ENCODE peak calls at places on chromosomes 5 and 9, in ten cellular contexts. P, U, F, I, M, Y, L, X, Z and Q are unnamed samples.

GRCh38 chr5:174190073-174190675 is 144.7 kb downstream of the NSG2 start:
- DNase-seq in Y (no peak), Z (no peak), X (no peak), F (no peak), M (no peak), P (no peak), U (no peak), I (no peak), L (peak), Q (no peak)

GRCh38 chr5:173653822-173654523 is 37.5 kb upstream of the BOD1 start:
- DNase-seq in X (no peak), L (peak), I (no peak), P (no peak), U (no peak), M (no peak), Y (no peak), Z (no peak), F (no peak), Q (no peak)

GRCh38 chr9:137225701-137226331 is 842 bp downstream of the CYSRT1 start:
- DNase-seq in X (no peak), I (no peak), Y (no peak), M (no peak), U (no peak), L (no peak), F (no peak), Z (no peak), P (no peak), Q (no peak)

GRCh38 chr5:14706615-14707021 is 42.1 kb downstream of the OTULIN start:
- DNase-seq in P (no peak), L (no peak), M (no peak), Y (no peak), U (no peak), Z (no peak), X (no peak), F (no peak), I (no peak), Q (no peak)

GRCh38 chr5:76927961-76928360 is 24.9 kb upstream of the CRHBP start:
- DNase-seq in F (no peak), Y (no peak), X (no peak), U (no peak), M (no peak), L (no peak), Z (no peak), I (no peak), P (no peak), Q (no peak)

GRCh38 chr5:112757468-112758208 is 20.0 kb downstream of the APC start:
- DNase-seq in P (no peak), Y (no peak), Z (peak), U (no peak), L (no peak), I (peak), X (no peak), F (no peak), M (no peak), Q (peak)

GRCh38 chr5:134000696-134001453 is 3.9 kb downstream of the VDAC1 start:
- DNase-seq in U (no peak), F (no peak), L (no peak), X (no peak), Z (no peak), M (no peak), P (no peak), Y (peak), I (no peak), Q (no peak)

GRCh38 chr9:18611946-18612345 is 138.0 kb downstream of the ADAMTSL1 start:
- DNase-seq in Z (no peak), M (no peak), X (no peak), U (no peak), P (no peak), I (no peak), F (no peak), L (no peak), Y (no peak), Q (no peak)

GRCh38 chr9:91186311-91187101 is 175.2 kb downstream of the AUH start:
- DNase-seq in U (no peak), Z (no peak), M (no peak), L (no peak), F (peak), X (no peak), Y (no peak), P (no peak), I (peak), Q (no peak)

GRCh38 chr5:42974546-42974945 is 65.6 kb downstream of the ANXA2R start:
- DNase-seq in Y (no peak), P (no peak), L (no peak), U (no peak), M (no peak), I (no peak), Z (no peak), F (no peak), X (no peak), Q (no peak)

GRCh38 chr5:150078802-150079654 is 7.3 kb downstream of the CSF1R start:
- DNase-seq in M (no peak), P (peak), F (no peak), Y (no peak), U (no peak), Z (no peak), I (no peak), L (no peak), X (no peak), Q (no peak)

GRCh38 chr5:665956-666711 is 27.0 kb downstream of the TPPP start:
- DNase-seq in X (no peak), U (no peak), Y (peak), F (no peak), L (peak), I (no peak), M (no peak), Z (no peak), P (peak), Q (no peak)

GRCh38 chr9:133058550-133059320 is 3.0 kb upstream of the CEL start:
- DNase-seq in X (no peak), P (no peak), I (no peak), F (no peak), Y (peak), Z (no peak), U (no peak), L (no peak), M (no peak), Q (no peak)

GRCh38 chr5:25694805-25695204 is 1050.0 kb upstream of the CDH10 start:
- DNase-seq in M (no peak), P (no peak), Z (no peak), F (no peak), I (no peak), X (no peak), Y (no peak), U (no peak), L (no peak), Q (no peak)

GRCh38 chr5:1801061-1801953 is at the start of gene NDUFS6:
- DNase-seq in X (no peak), L (peak), Z (peak), U (peak), P (peak), M (peak), I (peak), F (peak), Y (no peak), Q (peak)
- TF ChIP-seq CTCF in X (no peak), L (no peak), Z (no peak), U (no peak), P (no peak), M (peak), I (no peak), F (no peak), Y (peak), Q (no peak)

GRCh38 chr5:172646716-172647285 is 5.7 kb downstream of the NEURL1B start:
- DNase-seq in L (no peak), M (no peak), U (no peak), P (no peak), Y (no peak), I (no peak), F (peak), Z (peak), X (no peak), Q (no peak)
- TF ChIP-seq CTCF in L (peak), M (peak), U (peak), P (peak), Y (peak), I (no peak), F (peak), Z (peak), X (peak), Q (no peak)

GRCh38 chr5:30845194-30845593 is 348.3 kb upstream of the CDH6 start:
- DNase-seq in Z (no peak), P (no peak), X (no peak), M (no peak), L (no peak), Y (no peak), F (no peak), I (no peak), U (no peak), Q (no peak)
- TF ChIP-seq CTCF in Z (no peak), P (no peak), X (no peak), M (no peak), L (no peak), Y (no peak), F (no peak), I (no peak), U (no peak), Q (no peak)

GRCh38 chr5:142924135-142924883 is 154.1 kb downstream of the ARHGAP26 start:
- DNase-seq in L (no peak), Z (no peak), P (no peak), X (no peak), U (no peak), Y (no peak), M (no peak), F (no peak), I (peak), Q (no peak)
- TF ChIP-seq CTCF in L (peak), Z (no peak), P (no peak), X (peak), U (no peak), Y (peak), M (no peak), F (no peak), I (peak), Q (no peak)

DNA sequence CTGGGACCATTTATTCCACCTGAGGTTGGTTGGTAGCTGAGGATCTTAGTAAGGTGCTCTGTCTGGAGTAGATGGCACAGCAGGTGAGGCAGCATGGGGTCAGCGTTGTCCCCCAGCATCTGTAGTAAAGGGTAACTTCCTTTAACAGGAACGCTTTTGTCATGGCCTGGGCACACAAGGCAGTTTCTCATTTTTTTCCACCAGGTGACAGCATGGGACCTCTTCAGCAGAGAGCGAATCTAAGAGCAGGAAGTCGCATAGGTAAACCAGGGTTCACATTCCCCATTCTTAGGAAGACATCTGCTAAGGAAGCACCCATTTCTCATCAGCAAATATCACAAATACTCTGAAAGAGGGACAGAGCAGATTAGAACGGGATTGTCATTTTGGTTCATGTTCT is 56.5 kb downstream of the GPR107 start:
- DNase-seq in U (no peak), M (no peak), X (no peak), Z (no peak), P (no peak), F (no peak), I (no peak), Y (no peak), L (no peak), Q (no peak)
- TF ChIP-seq CTCF in U (no peak), M (no peak), X (no peak), Z (no peak), P (no peak), F (no peak), I (no peak), Y (peak), L (peak), Q (no peak)

GRCh38 chr5:175382171-175382570 is 61.8 kb downstream of the DRD1 start:
- DNase-seq in U (no peak), L (no peak), F (no peak), I (peak), X (no peak), Y (no peak), P (no peak), M (no peak), Z (no peak), Q (no peak)
- TF ChIP-seq CTCF in U (no peak), L (no peak), F (no peak), I (no peak), X (no peak), Y (no peak), P (no peak), M (no peak), Z (no peak), Q (no peak)

GRCh38 chr9:135890190-135890861 is 17.0 kb downstream of the CAMSAP1 start:
- DNase-seq in P (no peak), F (no peak), L (peak), I (no peak), M (no peak), U (no peak), X (no peak), Z (no peak), Y (peak), Q (peak)

GRCh38 chr9:135890896-135891631 is 16.3 kb downstream of the CAMSAP1 start:
- DNase-seq in U (no peak), Z (no peak), F (no peak), M (no peak), X (no peak), L (no peak), Y (no peak), I (no peak), P (no peak), Q (no peak)

GRCh38 chr9:135895202-135895848 is 12.0 kb downstream of the CAMSAP1 start:
- DNase-seq in Y (no peak), P (no peak), M (no peak), X (no peak), U (no peak), Z (no peak), I (no peak), F (no peak), L (no peak), Q (no peak)

GRCh38 chr9:135896205-135896604 is 11.1 kb downstream of the CAMSAP1 start:
- DNase-seq in X (no peak), F (no peak), M (no peak), Y (no peak), U (no peak), P (no peak), Z (no peak), L (no peak), I (no peak), Q (no peak)

GRCh38 chr9:135893104-135893503 is 14.2 kb downstream of the CAMSAP1 start:
- DNase-seq in Z (no peak), Y (no peak), L (no peak), M (no peak), U (no peak), I (no peak), P (no peak), X (no peak), F (no peak), Q (no peak)
- TF ChIP-seq CTCF in Z (no peak), Y (no peak), L (no peak), M (no peak), U (no peak), I (no peak), P (no peak), X (no peak), F (no peak), Q (no peak)

GRCh38 chr9:32737378-32737777 is 46.0 kb upstream of the TMEM215 start:
- DNase-seq in Y (no peak), M (no peak), L (no peak), P (no peak), Z (no peak), X (no peak), I (no peak), U (no peak), F (no peak), Q (no peak)

GRCh38 chr9:32738501-32739172 is 44.7 kb upstream of the TMEM215 start:
- DNase-seq in P (no peak), L (no peak), M (no peak), I (peak), Z (no peak), U (no peak), F (no peak), Y (no peak), X (no peak), Q (peak)

GRCh38 chr9:32741706-32742105 is 41.6 kb upstream of the TMEM215 start:
- DNase-seq in U (no peak), F (no peak), I (peak), Y (no peak), M (no peak), X (no peak), Z (no peak), L (no peak), P (no peak), Q (peak)

GRCh38 chr9:32742296-32742695 is 41.0 kb upstream of the TMEM215 start:
- DNase-seq in Y (no peak), X (no peak), F (no peak), I (peak), M (no peak), Z (no peak), P (no peak), U (no peak), L (no peak), Q (no peak)
- TF ChIP-seq CTCF in Y (no peak), X (no peak), F (no peak), I (peak), M (no peak), Z (no peak), P (no peak), U (no peak), L (no peak), Q (no peak)

GRCh38 chr5:59117320-59117719 is 534.4 kb downstream of the RAB3C start:
- DNase-seq in Y (no peak), Z (no peak), P (no peak), X (no peak), U (no peak), F (no peak), I (no peak), L (no peak), M (no peak), Q (no peak)
- TF ChIP-seq CTCF in Y (no peak), Z (no peak), P (no peak), X (no peak), U (no peak), F (no peak), I (no peak), L (no peak), M (no peak), Q (no peak)